ENCODE peak calls at places on chromosomes 16 and 17, in nine cellular contexts. U is spleen; V is foreskin keratinocyte; N is upper lobe of right lung; J is CD4-positive, alpha-beta T cell; B is lower lobe of right lung; X is transverse colon; I is tibial artery; A is endodermal cell. Z is an unnamed sample.

GRCh38 chr16:88691924-88692560 is 5.7 kb upstream of the SNAI3 start:
- DNase-seq in V (no peak), N (peak), B (peak), A (no peak), I (peak), U (peak), X (peak), J (no peak), Z (no peak)

GRCh38 chr16:24729967-24730815 is 740 bp downstream of the TNRC6A start:
- DNase-seq in I (no peak), U (no peak), X (peak), A (peak), N (peak), J (peak), B (peak), V (no peak), Z (no peak)

GRCh38 chr17:27384721-27385120 is 71.5 kb upstream of the KSR1 start:
- DNase-seq in X (no peak), B (no peak), V (no peak), J (no peak), N (no peak), I (no peak), A (no peak), U (no peak), Z (no peak)

GRCh38 chr16:87468550-87468949 is 24.3 kb downstream of the ZCCHC14 start:
- DNase-seq in U (no peak), I (no peak), J (no peak), N (no peak), X (no peak), B (no peak), V (no peak), A (no peak), Z (no peak)

GRCh38 chr16:77579283-77579985 is 142.9 kb upstream of the NUDT7 start:
- DNase-seq in J (no peak), I (no peak), X (no peak), U (no peak), B (no peak), A (no peak), V (no peak), N (no peak), Z (no peak)

GRCh38 chr16:49542391-49542891 is 168.8 kb downstream of the C16orf78 start:
- DNase-seq in B (no peak), U (peak), N (no peak), A (no peak), I (no peak), J (no peak), X (no peak), V (no peak), Z (no peak)

GRCh38 chr16:69555437-69555836 is 10.3 kb upstream of the NFAT5 start:
- DNase-seq in J (no peak), I (no peak), U (no peak), X (no peak), B (no peak), A (no peak), N (no peak), V (no peak), Z (no peak)

GRCh38 chr16:761580-761979 is 1.0 kb downstream of the MSLN start:
- DNase-seq in B (no peak), N (peak), V (no peak), J (no peak), A (no peak), U (no peak), I (no peak), X (no peak), Z (no peak)

GRCh38 chr16:3431779-3432219 is 11.5 kb downstream of the ZNF597 start:
- DNase-seq in J (peak), I (peak), B (peak), V (no peak), N (peak), X (peak), U (peak), A (no peak), Z (peak)

GRCh38 chr17:7721612-7722011 is 4.1 kb downstream of the DNAH2 start:
- DNase-seq in A (no peak), V (no peak), B (no peak), U (no peak), I (no peak), N (no peak), J (no peak), X (no peak), Z (no peak)

GRCh38 chr17:28371245-28372202 is at the start of gene SARM1:
- DNase-seq in I (peak), V (no peak), J (peak), A (peak), B (peak), U (peak), X (peak), N (peak), Z (peak)

GRCh38 chr16:79767597-79768280 is 167.2 kb upstream of the MAF start:
- DNase-seq in N (no peak), J (no peak), V (peak), X (peak), U (no peak), I (peak), B (no peak), A (peak), Z (no peak)

GRCh38 chr16:610513-611381 is 20.0 kb upstream of the WFIKKN1 start:
- DNase-seq in V (no peak), J (peak), I (no peak), X (peak), N (peak), U (peak), B (peak), A (peak), Z (peak)

GRCh38 chr16:70158261-70158939 is 15.2 kb upstream of the CLEC18C start:
- DNase-seq in X (no peak), U (peak), V (no peak), J (no peak), N (no peak), A (peak), B (no peak), I (no peak), Z (no peak)

GRCh38 chr16:85592700-85593502 is 20.2 kb upstream of the GSE1 start:
- DNase-seq in X (no peak), N (no peak), V (no peak), I (no peak), U (no peak), A (no peak), B (no peak), J (no peak), Z (no peak)

GRCh38 chr17:78736526-78737079 is 45.5 kb downstream of the CYTH1 start:
- DNase-seq in A (peak), B (peak), I (peak), J (peak), U (peak), X (peak), N (peak), V (peak), Z (no peak)

GRCh38 chr17:65745241-65745640 is 183.8 kb upstream of the AXIN2 start:
- DNase-seq in U (no peak), N (no peak), B (no peak), X (no peak), I (no peak), A (no peak), V (no peak), J (no peak), Z (no peak)

GRCh38 chr17:39822051-39822450 is 42.1 kb downstream of the IKZF3 start:
- DNase-seq in N (no peak), B (no peak), A (no peak), J (no peak), V (no peak), U (no peak), I (no peak), X (no peak), Z (no peak)

GRCh38 chr16:84331998-84332780 is 36.1 kb upstream of the ATP2C2 start:
- DNase-seq in V (peak), B (no peak), U (no peak), I (no peak), X (no peak), J (no peak), A (peak), N (peak), Z (no peak)

GRCh38 chr17:7479389-7480192 is at the start of gene ZBTB4:
- DNase-seq in U (peak), V (no peak), N (peak), A (peak), I (peak), J (peak), B (peak), X (peak), Z (peak)

GRCh38 chr16:58515871-58516767 is 802 bp downstream of the SETD6 start:
- DNase-seq in A (peak), V (peak), N (peak), B (peak), I (no peak), U (peak), X (peak), J (no peak), Z (no peak)

GRCh38 chr16:62940573-62940972 is 904.3 kb upstream of the CDH8 start:
- DNase-seq in B (no peak), X (no peak), U (no peak), A (no peak), N (no peak), J (no peak), V (no peak), I (no peak), Z (no peak)

GRCh38 chr17:14048169-14048568 is 21.1 kb upstream of the COX10 start:
- DNase-seq in X (no peak), A (peak), B (no peak), I (no peak), V (no peak), J (no peak), N (no peak), U (no peak), Z (no peak)

GRCh38 chr17:78368348-78368747 is 8.5 kb upstream of the SOCS3 start:
- DNase-seq in X (no peak), N (peak), V (no peak), U (no peak), I (no peak), B (peak), J (no peak), A (no peak), Z (no peak)

GRCh38 chr16:58026705-58027340 is 1.3 kb downstream of the MMP15 start:
- DNase-seq in J (no peak), A (peak), I (no peak), B (peak), V (no peak), N (peak), X (peak), U (peak), Z (no peak)

GRCh38 chr16:10787304-10787703 is 31.3 kb downstream of the TVP23A start:
- DNase-seq in B (no peak), J (no peak), V (no peak), A (no peak), I (no peak), N (no peak), X (no peak), U (no peak), Z (no peak)

GRCh38 chr17:50662632-50663225 is 28.0 kb downstream of the ABCC3 start:
- DNase-seq in U (no peak), I (no peak), V (no peak), J (no peak), N (no peak), B (no peak), A (peak), X (no peak), Z (no peak)

GRCh38 chr16:66408181-66409048 is 18.7 kb upstream of the BEAN1 start:
- DNase-seq in I (no peak), X (no peak), V (peak), N (no peak), A (no peak), J (no peak), U (no peak), B (no peak), Z (no peak)

GRCh38 chr17:56680676-56681075 is 87.2 kb downstream of the NOG start:
- DNase-seq in A (no peak), N (no peak), X (no peak), J (no peak), I (no peak), U (no peak), V (no peak), B (no peak), Z (no peak)

GRCh38 chr16:46833465-46833810 is 2.5 kb upstream of the C16orf87 start:
- DNase-seq in B (no peak), X (no peak), N (no peak), V (no peak), U (no peak), I (no peak), J (no peak), A (no peak), Z (no peak)

GRCh38 chr16:67881557-67882220 is 3.0 kb upstream of the NRN1L start:
- DNase-seq in N (no peak), B (no peak), I (no peak), X (no peak), A (no peak), U (peak), J (no peak), V (no peak), Z (peak)

GRCh38 chr16:77760800-77761199 is 27.6 kb upstream of the VAT1L start:
- DNase-seq in J (no peak), I (no peak), N (no peak), V (no peak), U (no peak), B (no peak), X (no peak), A (no peak), Z (no peak)

DNA sequence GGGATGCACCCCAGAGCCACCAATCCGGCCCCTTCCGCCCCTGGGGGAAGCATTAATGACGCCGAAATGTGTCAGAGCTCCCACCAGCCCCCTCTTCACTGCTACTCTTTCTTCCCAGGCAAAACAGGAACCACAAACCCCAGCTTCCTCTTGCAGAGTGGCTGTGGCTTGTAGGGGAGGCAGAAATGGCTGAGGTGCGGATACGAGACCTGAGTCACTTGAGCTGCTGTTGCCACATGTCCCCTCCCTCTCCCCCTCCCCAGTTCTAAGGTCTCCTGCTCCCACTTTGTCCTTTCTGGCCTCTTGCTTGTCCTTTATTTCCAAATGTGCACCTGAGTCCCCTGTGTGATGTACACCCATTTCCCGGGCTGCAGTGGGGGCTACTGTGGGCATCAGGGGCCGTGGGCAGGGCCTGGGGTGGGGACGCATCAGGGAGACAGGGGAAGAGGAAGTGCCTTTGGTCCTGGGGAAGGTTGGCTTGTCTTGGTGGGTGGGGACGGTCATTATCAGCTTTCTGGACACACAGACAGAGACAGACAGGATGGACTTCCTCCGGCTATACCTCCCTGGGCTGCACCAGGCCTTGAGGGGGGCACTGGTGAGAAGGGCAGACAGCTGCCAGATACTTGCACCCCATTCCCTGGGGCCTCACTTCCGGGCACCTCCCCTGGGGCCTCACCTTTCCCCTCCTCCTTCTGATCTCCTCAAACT is at the start of gene APOBR:
- DNase-seq in A (no peak), I (peak), X (peak), V (no peak), U (peak), N (peak), J (peak), B (peak), Z (peak)
- H3K27ac ChIP-seq in A (no peak), I (no peak), X (peak), V (no peak), U (peak), N (peak), J (peak), B (peak), Z (peak)

GRCh38 chr17:57877803-57878202 is 28.0 kb upstream of the MRPS23 start:
- DNase-seq in U (no peak), I (no peak), X (no peak), V (no peak), J (no peak), A (no peak), N (no peak), B (no peak), Z (no peak)
- H3K27ac ChIP-seq in U (no peak), I (peak), X (peak), V (no peak), J (no peak), A (no peak), N (no peak), B (no peak), Z (no peak)

GRCh38 chr16:4780235-4780634 is 7.9 kb downstream of the SEPTIN12 start:
- DNase-seq in N (no peak), U (no peak), A (no peak), J (no peak), B (no peak), I (no peak), V (no peak), X (no peak), Z (no peak)

GRCh38 chr16:4775005-4775404 is 8.0 kb upstream of the ZNF500 start:
- DNase-seq in B (no peak), U (no peak), X (no peak), N (no peak), I (no peak), A (no peak), V (no peak), J (no peak), Z (no peak)

GRCh38 chr16:4776141-4776705 is 9.3 kb upstream of the ZNF500 start:
- DNase-seq in J (no peak), U (no peak), I (no peak), N (no peak), A (no peak), V (no peak), B (no peak), X (no peak), Z (no peak)

GRCh38 chr16:4777339-4778049 is 10.5 kb upstream of the ZNF500 start:
- DNase-seq in X (no peak), V (no peak), N (no peak), U (no peak), I (no peak), J (no peak), B (no peak), A (no peak), Z (no peak)

GRCh38 chr16:4778050-4778392 is 10.1 kb downstream of the SEPTIN12 start:
- DNase-seq in U (no peak), J (no peak), A (no peak), I (no peak), B (no peak), V (no peak), N (no peak), X (no peak), Z (no peak)
- H3K27ac ChIP-seq in U (no peak), J (no peak), A (no peak), I (no peak), B (no peak), V (no peak), N (no peak), X (no peak), Z (no peak)

DNA sequence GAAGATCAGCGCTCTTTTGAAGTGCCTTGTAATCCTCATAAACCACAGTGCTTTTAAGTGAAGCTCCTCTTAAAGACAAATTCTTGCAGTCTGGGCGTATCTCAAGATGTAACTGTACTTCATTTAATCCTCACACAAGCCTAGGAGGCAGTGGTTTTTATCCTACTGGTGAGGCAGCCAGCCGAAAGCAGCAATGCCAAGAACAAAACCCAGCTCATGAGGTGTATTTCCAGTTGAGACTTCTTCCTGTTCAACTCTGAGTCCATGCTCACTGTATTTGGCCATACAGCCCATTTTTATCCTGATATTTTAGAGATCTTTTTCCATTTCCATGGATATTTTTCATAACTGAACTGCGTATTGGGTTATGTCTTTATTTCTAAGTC is 13.7 kb downstream of the CTRB2 start:
- DNase-seq in N (no peak), B (no peak), X (no peak), V (no peak), I (no peak), A (no peak), U (no peak), J (no peak), Z (no peak)
- H3K27ac ChIP-seq in N (no peak), B (no peak), X (no peak), V (no peak), I (no peak), A (no peak), U (no peak), J (no peak), Z (no peak)

GRCh38 chr17:68197997-68198930 is 49.6 kb upstream of the AMZ2 start:
- DNase-seq in B (no peak), X (no peak), I (no peak), N (peak), A (peak), U (no peak), V (no peak), J (no peak), Z (no peak)

GRCh38 chr17:68195667-68196393 is 52.0 kb upstream of the AMZ2 start:
- DNase-seq in U (peak), A (peak), X (no peak), J (no peak), N (no peak), I (no peak), V (no peak), B (peak), Z (no peak)

GRCh38 chr17:68198931-68199836 is 48.7 kb upstream of the AMZ2 start:
- DNase-seq in X (no peak), N (no peak), B (no peak), V (no peak), U (peak), A (peak), I (no peak), J (no peak), Z (no peak)

GRCh38 chr17:68196394-68197090 is 51.3 kb upstream of the AMZ2 start:
- DNase-seq in X (no peak), N (no peak), A (no peak), V (no peak), U (no peak), J (no peak), I (no peak), B (no peak), Z (no peak)

GRCh38 chr17:68197091-68197996 is 50.5 kb upstream of the AMZ2 start:
- DNase-seq in U (peak), I (no peak), J (no peak), V (no peak), B (no peak), A (peak), N (no peak), X (peak), Z (no peak)
- H3K27ac ChIP-seq in U (peak), I (no peak), J (no peak), V (no peak), B (no peak), A (no peak), N (no peak), X (no peak), Z (no peak)

DNA sequence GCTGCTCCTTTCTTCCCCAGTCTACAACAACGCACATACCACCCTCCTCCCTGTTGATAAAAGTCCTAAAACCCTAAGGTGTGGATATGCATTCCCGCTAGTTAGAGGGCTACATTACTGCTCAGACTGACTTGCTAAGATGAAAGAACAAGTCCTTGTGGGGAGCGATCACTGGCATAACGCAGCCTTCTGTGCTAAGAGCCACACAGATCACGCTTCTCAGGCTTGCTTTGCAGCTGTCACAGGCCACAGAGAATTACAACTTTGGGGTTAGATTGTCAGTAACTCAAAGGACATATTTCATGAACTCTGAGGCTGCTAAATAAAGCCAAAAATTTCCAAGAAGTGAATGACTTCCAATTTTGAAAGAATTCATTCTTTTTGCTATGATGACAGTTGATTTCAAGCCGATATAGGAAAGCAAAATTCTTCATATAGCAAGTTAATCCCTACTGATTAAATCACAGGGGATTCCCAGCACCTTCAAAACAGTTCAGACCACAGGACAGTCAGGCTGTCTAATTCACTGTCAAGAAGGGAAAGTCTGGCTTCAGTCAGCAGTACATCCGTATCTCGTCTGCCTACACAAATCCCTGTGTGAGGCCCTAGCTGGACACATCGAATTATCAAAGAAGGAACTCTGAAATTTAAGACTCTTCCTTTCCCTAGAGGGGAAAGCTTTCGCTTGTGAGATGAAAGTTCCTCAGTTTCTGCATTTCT is 107.1 kb downstream of the VPS53 start:
- DNase-seq in B (no peak), I (no peak), A (no peak), N (no peak), U (no peak), J (no peak), X (no peak), V (no peak), Z (no peak)
- H3K27ac ChIP-seq in B (no peak), I (no peak), A (no peak), N (no peak), U (peak), J (no peak), X (no peak), V (no peak), Z (no peak)

GRCh38 chr17:9842057-9842758 is 16.5 kb downstream of the GLP2R start:
- DNase-seq in A (peak), B (no peak), N (no peak), V (no peak), U (no peak), J (no peak), X (peak), I (peak), Z (no peak)
- H3K27ac ChIP-seq in A (no peak), B (peak), N (peak), V (no peak), U (no peak), J (no peak), X (peak), I (peak), Z (peak)

GRCh38 chr17:75698659-75699058 is 22.6 kb upstream of the ITGB4 start:
- DNase-seq in I (no peak), V (no peak), B (no peak), A (no peak), X (no peak), J (no peak), U (no peak), N (no peak), Z (no peak)
- H3K27ac ChIP-seq in I (no peak), V (no peak), B (peak), A (no peak), X (peak), J (no peak), U (no peak), N (peak), Z (peak)

GRCh38 chr16:8548166-8548565 is 42.1 kb downstream of the TMEM114 start:
- DNase-seq in V (no peak), X (peak), J (no peak), N (no peak), I (no peak), B (no peak), U (no peak), A (no peak), Z (no peak)
- H3K27ac ChIP-seq in V (no peak), X (peak), J (no peak), N (no peak), I (no peak), B (no peak), U (no peak), A (no peak), Z (no peak)

Z was measured in caudate nucleus.